ENCODE peak calls at places on chromosomes 11 and 22, in ten cellular contexts. U is activated CD4-positive, alpha-beta memory T cell treated with anti-CD3 and anti-CD28 coated beads, Interleukin-2, amount 10 ng/mL, durations not matched to agents 7 days and 5 days; V is GM13977; I is HTR-8/SVneo; K is ELF-1; D is AG09319; Z is T-helper 1 cell; L is dorsolateral prefrontal cortex; S is hepatic stellate cell; O is NCI-H1436. R is an unnamed sample.

GRCh38 chr22:39405346-39406085 is 5.9 kb downstream of the TAB1 start:
- DNase-seq in S (peak), I (no peak), U (no peak), V (no peak), O (no peak), D (peak), K (no peak), Z (no peak), L (peak), R (no peak)

GRCh38 chr11:119992171-119993051 is 145.5 kb downstream of the TRIM29 start:
- DNase-seq in O (no peak), S (no peak), L (no peak), D (no peak), Z (no peak), K (no peak), I (no peak), U (no peak), V (no peak), R (no peak)

GRCh38 chr22:36397767-36398093 is 10.0 kb upstream of the MYH9 start:
- DNase-seq in L (no peak), K (no peak), I (no peak), V (no peak), S (no peak), Z (no peak), U (no peak), O (no peak), D (no peak), R (no peak)

GRCh38 chr22:41092847-41093371 is 517 bp downstream of the EP300 start:
- DNase-seq in U (peak), O (no peak), L (no peak), V (peak), S (peak), I (no peak), K (peak), D (no peak), Z (peak), R (no peak)

GRCh38 chr22:31088233-31088986 is 7.3 kb downstream of the SMTN start:
- DNase-seq in I (no peak), V (no peak), Z (no peak), K (no peak), U (no peak), L (no peak), S (no peak), O (no peak), D (no peak), R (no peak)

GRCh38 chr11:61139391-61139790 is 21.8 kb downstream of the VPS37C start:
- DNase-seq in L (no peak), U (no peak), I (no peak), D (no peak), Z (no peak), S (no peak), K (no peak), O (no peak), V (no peak), R (no peak)

GRCh38 chr11:28110839-28111235 is 2.6 kb downstream of the METTL15 start:
- DNase-seq in Z (no peak), D (no peak), K (no peak), I (no peak), U (no peak), O (no peak), L (no peak), V (no peak), S (no peak), R (no peak)

GRCh38 chr11:69852051-69852450 is 32.8 kb upstream of the FGF3 start:
- DNase-seq in Z (no peak), K (no peak), L (no peak), I (no peak), D (no peak), S (no peak), V (no peak), U (no peak), O (no peak), R (no peak)

GRCh38 chr11:63622318-63622717 is 8.1 kb upstream of the PLAAT3 start:
- DNase-seq in S (no peak), L (no peak), I (no peak), U (no peak), O (no peak), V (no peak), K (peak), D (no peak), Z (no peak), R (no peak)

GRCh38 chr11:93116641-93117577 is 80.9 kb downstream of the SLC36A4 start:
- DNase-seq in D (no peak), V (no peak), S (no peak), U (no peak), O (no peak), K (peak), L (no peak), I (no peak), Z (no peak), R (no peak)

GRCh38 chr11:8122173-8122572 is 41.2 kb downstream of the TUB start:
- DNase-seq in D (no peak), L (no peak), S (no peak), O (no peak), Z (no peak), K (no peak), U (no peak), I (no peak), V (no peak), R (no peak)

GRCh38 chr11:62124186-62125113 is 639 bp downstream of the INCENP start:
- DNase-seq in Z (peak), O (no peak), V (peak), U (peak), D (no peak), L (no peak), I (peak), K (peak), S (peak), R (no peak)

GRCh38 chr11:11407065-11407737 is 54.2 kb upstream of the CSNK2A3 start:
- DNase-seq in Z (no peak), U (no peak), D (no peak), S (no peak), I (no peak), L (no peak), V (no peak), O (peak), K (peak), R (no peak)

GRCh38 chr11:23746896-23747295 is 750.0 kb upstream of the LUZP2 start:
- DNase-seq in O (no peak), L (no peak), K (no peak), V (no peak), I (no peak), U (no peak), Z (no peak), D (no peak), S (no peak), R (no peak)

R was measured in CD8-positive, alpha-beta memory T cell.